ENCODE peak calls at places on chromosomes 12 and 14, in eight cellular contexts. S is C1 segment of cervical spinal cord, N is HFFc6, R is heart left ventricle, L is progenitor cell of endocrine pancreas, K is cardiac muscle cell, O is HEK293T, P is astrocyte of the cerebellum. E is an unnamed sample.

GRCh38 chr14:51691176-51691575 is 39.5 kb downstream of the FRMD6 start:
- DNase-seq in S (no peak), N (no peak), R (no peak), L (no peak), K (no peak), O (no peak), P (no peak), E (no peak)

GRCh38 chr12:102680296-102680695 is 199.9 kb upstream of the IGF1 start:
- DNase-seq in S (no peak), N (no peak), R (no peak), L (no peak), K (no peak), O (no peak), P (no peak), E (no peak)

GRCh38 chr14:85471156-85471555 is 58.8 kb upstream of the FLRT2 start:
- DNase-seq in S (no peak), N (peak; percentile 52), R (no peak), L (no peak), K (no peak), O (no peak), P (peak; percentile 35), E (no peak)

GRCh38 chr12:11880424-11880823 is 190.3 kb upstream of the BCL2L14 start:
- DNase-seq in S (no peak), N (no peak), R (no peak), L (no peak), K (no peak), O (no peak), P (no peak), E (no peak)

GRCh38 chr14:73242274-73242960 is 5.1 kb downstream of the PAPLN start:
- DNase-seq in S (peak; percentile 61), N (no peak), R (peak; percentile 14), L (no peak), K (no peak), O (no peak), P (no peak), E (no peak)

GRCh38 chr14:82047777-82048470 is 514.3 kb upstream of the SEL1L start:
- DNase-seq in S (no peak), N (no peak), R (no peak), L (no peak), K (no peak), O (no peak), P (no peak), E (no peak)

GRCh38 chr12:204261-204678 is 9.7 kb downstream of the SLC6A12 start:
- DNase-seq in S (no peak), N (no peak), R (no peak), L (no peak), K (no peak), O (no peak), P (no peak), E (no peak)

GRCh38 chr12:47705239-47705570 is 625 bp downstream of the RPAP3 start:
- DNase-seq in S (no peak), N (no peak), R (no peak), L (no peak), K (no peak), O (no peak), P (no peak), E (no peak)

GRCh38 chr14:78959674-78960264 is 789.6 kb downstream of the NRXN3 start:
- DNase-seq in S (peak; percentile 14), N (peak; percentile 66), R (peak; percentile 58), L (peak; percentile 60), K (peak; percentile 81), O (peak; percentile 63), P (peak; percentile 63), E (peak; percentile 93)

GRCh38 chr14:65012353-65012752 is 25.7 kb downstream of the FNTB start:
- DNase-seq in S (no peak), N (no peak), R (no peak), L (no peak), K (no peak), O (no peak), P (no peak), E (no peak)